ENCODE peak calls at places on chromosomes 2 and 18, in six cellular contexts. One of them, this sample, is unnamed.

GRCh38 chr18:27298215-27298804 is 113.2 kb upstream of the CHST9 start:
- DNase-seq in RWPE1: peak
- DNase-seq in neural progenitor cell: peak
- DNase-seq in ovary: no peak
- DNase-seq in small intestine: peak
- DNase-seq in esophagus squamous epithelium: no peak
- DNase-seq in this sample: no peak

GRCh38 chr2:3008551-3009498 is 368.8 kb downstream of the EIPR1 start:
- DNase-seq in RWPE1: no peak
- DNase-seq in neural progenitor cell: no peak
- DNase-seq in ovary: no peak
- DNase-seq in small intestine: no peak
- DNase-seq in esophagus squamous epithelium: no peak
- DNase-seq in this sample: no peak

GRCh38 chr2:154452906-154453493 is 245.5 kb upstream of the KCNJ3 start:
- DNase-seq in RWPE1: peak
- DNase-seq in neural progenitor cell: no peak
- DNase-seq in ovary: no peak
- DNase-seq in small intestine: peak
- DNase-seq in esophagus squamous epithelium: no peak
- DNase-seq in this sample: no peak

GRCh38 chr2:120709608-120710041 is 26.0 kb upstream of the GLI2 start:
- DNase-seq in RWPE1: no peak
- DNase-seq in neural progenitor cell: no peak
- DNase-seq in ovary: no peak
- DNase-seq in small intestine: no peak
- DNase-seq in esophagus squamous epithelium: no peak
- DNase-seq in this sample: no peak

GRCh38 chr2:216426938-216427337 is 14.7 kb downstream of the SMARCAL1 start:
- DNase-seq in RWPE1: peak
- DNase-seq in neural progenitor cell: no peak
- DNase-seq in ovary: no peak
- DNase-seq in small intestine: no peak
- DNase-seq in esophagus squamous epithelium: no peak
- DNase-seq in this sample: no peak

GRCh38 chr2:148658807-148659722 is 14.5 kb downstream of the EPC2 start:
- DNase-seq in RWPE1: peak
- DNase-seq in neural progenitor cell: no peak
- DNase-seq in ovary: no peak
- DNase-seq in small intestine: peak
- DNase-seq in esophagus squamous epithelium: no peak
- DNase-seq in this sample: no peak

GRCh38 chr2:8197101-8197500 is 484.8 kb upstream of the ID2 start:
- DNase-seq in RWPE1: no peak
- DNase-seq in neural progenitor cell: no peak
- DNase-seq in ovary: no peak
- DNase-seq in small intestine: no peak
- DNase-seq in esophagus squamous epithelium: no peak
- DNase-seq in this sample: no peak

GRCh38 chr18:73839441-73839840 is 308.2 kb downstream of the FBXO15 start:
- DNase-seq in RWPE1: no peak
- DNase-seq in neural progenitor cell: no peak
- DNase-seq in ovary: no peak
- DNase-seq in small intestine: no peak
- DNase-seq in esophagus squamous epithelium: no peak
- DNase-seq in this sample: no peak

GRCh38 chr2:227228061-227228667 is 63.7 kb downstream of the COL4A3 start:
- DNase-seq in RWPE1: peak
- DNase-seq in neural progenitor cell: no peak
- DNase-seq in ovary: no peak
- DNase-seq in small intestine: peak
- DNase-seq in esophagus squamous epithelium: no peak
- DNase-seq in this sample: peak

GRCh38 chr2:2044658-2045057 is 286.4 kb downstream of the MYT1L start:
- DNase-seq in RWPE1: no peak
- DNase-seq in neural progenitor cell: no peak
- DNase-seq in ovary: no peak
- DNase-seq in small intestine: no peak
- DNase-seq in esophagus squamous epithelium: no peak
- DNase-seq in this sample: no peak

GRCh38 chr2:109676346-109676897 is 62.3 kb downstream of the SOWAHC start:
- DNase-seq in RWPE1: no peak
- DNase-seq in neural progenitor cell: no peak
- DNase-seq in ovary: no peak
- DNase-seq in small intestine: no peak
- DNase-seq in esophagus squamous epithelium: no peak
- DNase-seq in this sample: no peak

GRCh38 chr18:33820517-33821368 is 242.7 kb downstream of the ASXL3 start:
- DNase-seq in RWPE1: no peak
- DNase-seq in neural progenitor cell: peak
- DNase-seq in ovary: no peak
- DNase-seq in small intestine: peak
- DNase-seq in esophagus squamous epithelium: no peak
- DNase-seq in this sample: peak

GRCh38 chr2:125870746-125871145 is 785.2 kb upstream of the GYPC start:
- DNase-seq in RWPE1: no peak
- DNase-seq in neural progenitor cell: no peak
- DNase-seq in ovary: no peak
- DNase-seq in small intestine: no peak
- DNase-seq in esophagus squamous epithelium: no peak
- DNase-seq in this sample: no peak

GRCh38 chr2:102449370-102449974 is 23.6 kb upstream of the SLC9A4 start:
- DNase-seq in RWPE1: peak
- DNase-seq in neural progenitor cell: peak
- DNase-seq in ovary: peak
- DNase-seq in small intestine: peak
- DNase-seq in esophagus squamous epithelium: no peak
- DNase-seq in this sample: peak

GRCh38 chr2:44168684-44169154 is at the start of gene PPM1B:
- DNase-seq in RWPE1: no peak
- DNase-seq in neural progenitor cell: no peak
- DNase-seq in ovary: no peak
- DNase-seq in small intestine: no peak
- DNase-seq in esophagus squamous epithelium: peak
- DNase-seq in this sample: peak

GRCh38 chr2:228731517-228731916 is 539.6 kb downstream of the PID1 start:
- DNase-seq in RWPE1: peak
- DNase-seq in neural progenitor cell: no peak
- DNase-seq in ovary: peak
- DNase-seq in small intestine: no peak
- DNase-seq in esophagus squamous epithelium: no peak
- DNase-seq in this sample: no peak

GRCh38 chr2:83365476-83365875 is 1093.6 kb downstream of the SUCLG1 start:
- DNase-seq in RWPE1: no peak
- DNase-seq in neural progenitor cell: no peak
- DNase-seq in ovary: no peak
- DNase-seq in small intestine: no peak
- DNase-seq in esophagus squamous epithelium: no peak
- DNase-seq in this sample: no peak

GRCh38 chr2:218260742-218261423 is at the start of gene GPBAR1:
- DNase-seq in RWPE1: no peak
- DNase-seq in neural progenitor cell: peak
- DNase-seq in ovary: no peak
- DNase-seq in small intestine: peak
- DNase-seq in esophagus squamous epithelium: no peak
- DNase-seq in this sample: no peak

GRCh38 chr18:54119524-54120019 is 104.9 kb downstream of the MBD2 start:
- DNase-seq in RWPE1: peak
- DNase-seq in neural progenitor cell: peak
- DNase-seq in ovary: no peak
- DNase-seq in small intestine: peak
- DNase-seq in esophagus squamous epithelium: no peak
- DNase-seq in this sample: no peak

GRCh38 chr2:218311543-218311884 is 19.2 kb upstream of the TMBIM1 start:
- DNase-seq in RWPE1: no peak
- DNase-seq in neural progenitor cell: no peak
- DNase-seq in ovary: no peak
- DNase-seq in small intestine: no peak
- DNase-seq in esophagus squamous epithelium: no peak
- DNase-seq in this sample: no peak

GRCh38 chr2:23940262-23940975 is at the start of gene UBXN2A:
- DNase-seq in RWPE1: peak
- DNase-seq in neural progenitor cell: peak
- DNase-seq in ovary: peak
- DNase-seq in small intestine: peak
- DNase-seq in esophagus squamous epithelium: no peak
- DNase-seq in this sample: peak

GRCh38 chr2:109203246-109204011 is 74.4 kb downstream of the SH3RF3 start:
- DNase-seq in RWPE1: no peak
- DNase-seq in neural progenitor cell: no peak
- DNase-seq in ovary: no peak
- DNase-seq in small intestine: no peak
- DNase-seq in esophagus squamous epithelium: no peak
- DNase-seq in this sample: no peak

GRCh38 chr18:13813271-13813849 is 10.6 kb upstream of the MC5R start:
- DNase-seq in RWPE1: peak
- DNase-seq in neural progenitor cell: peak
- DNase-seq in ovary: peak
- DNase-seq in small intestine: peak
- DNase-seq in esophagus squamous epithelium: no peak
- DNase-seq in this sample: no peak

GRCh38 chr2:12589802-12590320 is 126.9 kb upstream of the TRIB2 start:
- DNase-seq in RWPE1: no peak
- DNase-seq in neural progenitor cell: peak
- DNase-seq in ovary: no peak
- DNase-seq in small intestine: no peak
- DNase-seq in esophagus squamous epithelium: no peak
- DNase-seq in this sample: no peak

GRCh38 chr2:156436477-156437085 is 402 bp downstream of the GPD2 start:
- DNase-seq in RWPE1: no peak
- DNase-seq in neural progenitor cell: peak
- DNase-seq in ovary: no peak
- DNase-seq in small intestine: peak
- DNase-seq in esophagus squamous epithelium: no peak
- DNase-seq in this sample: no peak

GRCh38 chr2:156435725-156436476 is at the start of gene GPD2:
- DNase-seq in RWPE1: peak
- DNase-seq in neural progenitor cell: peak
- DNase-seq in ovary: peak
- DNase-seq in small intestine: peak
- DNase-seq in esophagus squamous epithelium: peak
- DNase-seq in this sample: peak

GRCh38 chr2:156437272-156437671 is 1.1 kb downstream of the GPD2 start:
- DNase-seq in RWPE1: no peak
- DNase-seq in neural progenitor cell: peak
- DNase-seq in ovary: peak
- DNase-seq in small intestine: no peak
- DNase-seq in esophagus squamous epithelium: no peak
- DNase-seq in this sample: no peak

GRCh38 chr2:156435392-156435724 is 821 bp upstream of the GPD2 start:
- DNase-seq in RWPE1: no peak
- DNase-seq in neural progenitor cell: no peak
- DNase-seq in ovary: no peak
- DNase-seq in small intestine: no peak
- DNase-seq in esophagus squamous epithelium: no peak
- DNase-seq in this sample: no peak

GRCh38 chr2:156437876-156438410 is 1.8 kb downstream of the GPD2 start:
- DNase-seq in RWPE1: peak
- DNase-seq in neural progenitor cell: no peak
- DNase-seq in ovary: no peak
- DNase-seq in small intestine: peak
- DNase-seq in esophagus squamous epithelium: no peak
- DNase-seq in this sample: no peak
- H3K27ac ChIP-seq in RWPE1: no peak
- H3K27ac ChIP-seq in neural progenitor cell: no peak
- H3K27ac ChIP-seq in ovary: no peak
- H3K27ac ChIP-seq in small intestine: peak
- H3K27ac ChIP-seq in esophagus squamous epithelium: peak
- H3K27ac ChIP-seq in this sample: no peak

GRCh38 chr2:86000938-86001312 is 104.8 kb downstream of the POLR1A start:
- DNase-seq in RWPE1: no peak
- DNase-seq in neural progenitor cell: no peak
- DNase-seq in ovary: no peak
- DNase-seq in small intestine: no peak
- DNase-seq in esophagus squamous epithelium: no peak
- DNase-seq in this sample: no peak

GRCh38 chr2:85997016-85997970 is 108.4 kb downstream of the POLR1A start:
- DNase-seq in RWPE1: no peak
- DNase-seq in neural progenitor cell: no peak
- DNase-seq in ovary: peak
- DNase-seq in small intestine: no peak
- DNase-seq in esophagus squamous epithelium: no peak
- DNase-seq in this sample: no peak

GRCh38 chr2:86000131-86000937 is 105.4 kb downstream of the POLR1A start:
- DNase-seq in RWPE1: no peak
- DNase-seq in neural progenitor cell: no peak
- DNase-seq in ovary: no peak
- DNase-seq in small intestine: no peak
- DNase-seq in esophagus squamous epithelium: no peak
- DNase-seq in this sample: no peak

GRCh38 chr2:85998071-85998991 is 107.4 kb downstream of the POLR1A start:
- DNase-seq in RWPE1: no peak
- DNase-seq in neural progenitor cell: peak
- DNase-seq in ovary: peak
- DNase-seq in small intestine: no peak
- DNase-seq in esophagus squamous epithelium: no peak
- DNase-seq in this sample: no peak

DNA sequence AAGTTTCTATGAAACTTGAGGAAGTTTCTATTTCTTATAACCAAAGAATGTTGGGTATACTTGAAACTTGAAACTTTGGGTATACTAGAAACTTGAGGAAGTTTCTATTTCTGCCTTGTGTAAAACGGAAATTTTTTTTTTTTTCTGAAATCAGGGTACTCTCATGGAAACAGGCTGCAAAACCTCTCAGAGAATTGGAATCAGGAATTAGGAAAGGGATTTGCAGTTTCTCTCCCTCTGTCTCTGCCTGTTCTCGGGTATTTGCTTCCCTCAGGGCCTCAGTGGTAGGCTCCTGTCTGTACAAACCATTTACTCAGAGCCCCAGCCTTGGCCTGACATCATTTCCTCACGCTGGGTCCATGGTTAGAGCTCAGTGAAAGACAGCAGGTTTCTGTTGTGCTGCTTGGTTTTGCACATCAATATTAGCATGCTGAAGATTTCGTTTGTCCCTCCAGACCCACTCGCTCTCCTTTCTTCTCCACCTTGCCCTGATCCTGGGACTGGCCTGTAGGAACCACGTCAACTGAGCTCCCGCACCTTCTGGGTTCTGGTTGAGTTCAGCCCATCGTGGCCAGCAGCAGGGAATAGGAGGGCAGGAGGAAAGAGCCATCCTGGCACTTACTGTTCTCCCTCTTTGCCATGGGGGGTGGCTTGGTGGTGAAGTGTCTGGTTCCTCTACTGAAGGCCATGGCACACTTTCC is 106.4 kb downstream of the POLR1A start:
- DNase-seq in RWPE1: no peak
- DNase-seq in neural progenitor cell: no peak
- DNase-seq in ovary: no peak
- DNase-seq in small intestine: peak
- DNase-seq in esophagus squamous epithelium: no peak
- DNase-seq in this sample: no peak
- H3K27ac ChIP-seq in RWPE1: no peak
- H3K27ac ChIP-seq in neural progenitor cell: no peak
- H3K27ac ChIP-seq in ovary: peak
- H3K27ac ChIP-seq in small intestine: peak
- H3K27ac ChIP-seq in esophagus squamous epithelium: peak
- H3K27ac ChIP-seq in this sample: peak

GRCh38 chr2:27583390-27583915 is 611 bp downstream of the ZNF512 start:
- DNase-seq in RWPE1: no peak
- DNase-seq in neural progenitor cell: no peak
- DNase-seq in ovary: no peak
- DNase-seq in small intestine: no peak
- DNase-seq in esophagus squamous epithelium: no peak
- DNase-seq in this sample: no peak
- H3K27ac ChIP-seq in RWPE1: peak
- H3K27ac ChIP-seq in neural progenitor cell: no peak
- H3K27ac ChIP-seq in ovary: peak
- H3K27ac ChIP-seq in small intestine: peak
- H3K27ac ChIP-seq in esophagus squamous epithelium: peak
- H3K27ac ChIP-seq in this sample: peak

GRCh38 chr2:152627010-152627957 is 90.0 kb downstream of the PRPF40A start:
- DNase-seq in RWPE1: no peak
- DNase-seq in neural progenitor cell: peak
- DNase-seq in ovary: no peak
- DNase-seq in small intestine: peak
- DNase-seq in esophagus squamous epithelium: no peak
- DNase-seq in this sample: no peak
- H3K27ac ChIP-seq in RWPE1: no peak
- H3K27ac ChIP-seq in neural progenitor cell: no peak
- H3K27ac ChIP-seq in ovary: peak
- H3K27ac ChIP-seq in small intestine: no peak
- H3K27ac ChIP-seq in esophagus squamous epithelium: no peak
- H3K27ac ChIP-seq in this sample: no peak

This sample was measured in right lobe of liver.